ENCODE peak calls at places on chromosomes 4 and X, in eight cellular contexts. G, D, I, S, V, B, U and K are unnamed samples.

GRCh38 chr4:147409350-147409749 is 71.5 kb upstream of the EDNRA start:
- DNase-seq in B (no peak), V (no peak), U (no peak), D (no peak), I (no peak), S (no peak), G (no peak), K (no peak)

GRCh38 chr4:5758741-5759140 is 47.7 kb downstream of the EVC start:
- DNase-seq in G (no peak), V (no peak), S (no peak), B (peak; percentile 19), U (no peak), I (no peak), D (no peak), K (peak; percentile 85)

GRCh38 chrX:97563531-97564133 is 679.9 kb downstream of the RPA4 start:
- DNase-seq in V (no peak), G (peak; percentile 35), S (peak; percentile 9), B (no peak), U (no peak), D (peak; percentile 16), I (no peak), K (peak; percentile 56)

GRCh38 chrX:21961142-21961541 is 20.6 kb downstream of the SMS start:
- DNase-seq in V (no peak), D (no peak), S (no peak), I (no peak), B (no peak), U (no peak), G (no peak), K (no peak)

GRCh38 chr4:14928035-14928434 is 74.2 kb upstream of the CPEB2 start:
- DNase-seq in D (no peak), G (no peak), V (no peak), S (no peak), B (no peak), U (no peak), I (no peak), K (no peak)

GRCh38 chr4:121421594-121421993 is 40.8 kb upstream of the QRFPR start:
- DNase-seq in U (no peak), D (no peak), G (no peak), S (no peak), V (no peak), I (no peak), B (no peak), K (no peak)

GRCh38 chr4:80243274-80244018 is 23.0 kb upstream of the FGF5 start:
- DNase-seq in V (no peak), B (no peak), S (no peak), D (no peak), I (no peak), G (no peak), U (peak; percentile 38), K (no peak)

GRCh38 chrX:57137481-57137880 is 284 bp upstream of the SPIN2A start:
- DNase-seq in S (no peak), B (no peak), I (no peak), D (no peak), G (no peak), U (no peak), V (no peak), K (no peak)

GRCh38 chrX:19879742-19880378 is 7.5 kb downstream of the SH3KBP1 start:
- DNase-seq in S (no peak), D (no peak), B (no peak), I (no peak), G (no peak), U (no peak), V (no peak), K (peak; percentile 75)
- TF ChIP-seq CTCF in S (no peak), D (no peak), B (no peak), I (no peak), G (no peak), U (peak; percentile 18), V (no peak), K (peak; percentile 35)

GRCh38 chrX:119729408-119730201 is 28.8 kb upstream of the SOWAHD start:
- DNase-seq in G (peak; percentile 65), B (no peak), I (no peak), D (peak; percentile 26), U (no peak), V (peak; percentile 57), S (peak; percentile 61), K (peak; percentile 77)

GRCh38 chrX:119726900-119727555 is 31.4 kb upstream of the SOWAHD start:
- DNase-seq in I (no peak), G (no peak), S (no peak), B (peak; percentile 15), V (no peak), U (no peak), D (no peak), K (peak; percentile 12)

GRCh38 chrX:119728487-119728886 is 29.9 kb upstream of the SOWAHD start:
- DNase-seq in I (no peak), U (no peak), D (no peak), V (no peak), S (no peak), G (no peak), B (no peak), K (no peak)
- TF ChIP-seq CTCF in I (no peak), U (peak; percentile 36), D (no peak), V (peak; percentile 23), S (no peak), G (no peak), B (peak; percentile 16), K (no peak)

GRCh38 chrX:139204903-139205667 is 325.5 kb upstream of the F9 start:
- DNase-seq in V (peak; percentile 67), I (peak; percentile 84), B (no peak), D (peak; percentile 18), G (peak; percentile 20), U (no peak), S (no peak), K (peak; percentile 34)
- TF ChIP-seq CTCF in V (peak; percentile 35), I (no peak), B (no peak), D (no peak), G (no peak), U (no peak), S (no peak), K (no peak)

GRCh38 chrX:137401092-137401491 is 164.8 kb upstream of the ZIC3 start:
- DNase-seq in V (no peak), G (no peak), U (no peak), B (no peak), S (no peak), D (no peak), I (no peak), K (no peak)
- TF ChIP-seq CTCF in V (no peak), G (no peak), U (no peak), B (no peak), S (no peak), D (no peak), I (no peak), K (no peak)

GRCh38 chr4:142719854-142720541 is 126.1 kb downstream of the INPP4B start:
- DNase-seq in I (no peak), B (no peak), U (no peak), D (no peak), V (no peak), S (no peak), G (peak; percentile 16), K (no peak)
- TF ChIP-seq CTCF in I (peak; percentile 42), B (peak; percentile 75), U (peak; percentile 91), D (peak; percentile 63), V (peak; percentile 65), S (peak; percentile 86), G (no peak), K (peak; percentile 74)